ENCODE peak calls at places on chromosome 22, in seven cellular contexts. One of them, this sample, is unnamed.
A peak's percentile ranks its signal among the peaks of the same experiment; 100 is the strongest.

GRCh38 chr22:47328550-47329243 is 566.2 kb downstream of the TBC1D22A start:
- DNase-seq in T-cell: no peak
- DNase-seq in germinal center: no peak
- DNase-seq in SK-N-SH: peak; percentile 34
- DNase-seq in cardiac muscle cell: peak; percentile 93
- DNase-seq in endothelial cell: no peak
- DNase-seq in GM23248: peak; percentile 91
- DNase-seq in this sample: no peak

GRCh38 chr22:40418366-40419201 is 48.2 kb downstream of the SGSM3 start:
- DNase-seq in T-cell: no peak
- DNase-seq in GM23248: no peak
- DNase-seq in germinal center: peak; percentile 80
- DNase-seq in endothelial cell: no peak
- DNase-seq in cardiac muscle cell: no peak
- DNase-seq in SK-N-SH: no peak
- DNase-seq in this sample: no peak

GRCh38 chr22:50118557-50119168 is 28.9 kb downstream of the MOV10L1 start:
- DNase-seq in endothelial cell: no peak
- DNase-seq in T-cell: no peak
- DNase-seq in germinal center: no peak
- DNase-seq in SK-N-SH: no peak
- DNase-seq in GM23248: peak; percentile 67
- DNase-seq in cardiac muscle cell: peak; percentile 99
- DNase-seq in this sample: no peak

GRCh38 chr22:50102946-50103345 is 13.1 kb downstream of the MOV10L1 start:
- DNase-seq in cardiac muscle cell: no peak
- DNase-seq in endothelial cell: no peak
- DNase-seq in GM23248: peak; percentile 28
- DNase-seq in germinal center: peak; percentile 47
- DNase-seq in SK-N-SH: no peak
- DNase-seq in T-cell: no peak
- DNase-seq in this sample: peak; percentile 17

GRCh38 chr22:43272301-43272700 is 70.9 kb downstream of the SCUBE1 start:
- DNase-seq in endothelial cell: no peak
- DNase-seq in SK-N-SH: no peak
- DNase-seq in cardiac muscle cell: peak; percentile 21
- DNase-seq in germinal center: no peak
- DNase-seq in T-cell: no peak
- DNase-seq in GM23248: no peak
- DNase-seq in this sample: no peak

GRCh38 chr22:20624161-20624616 is 116.8 kb downstream of the MED15 start:
- DNase-seq in cardiac muscle cell: peak; percentile 6
- DNase-seq in GM23248: peak; percentile 50
- DNase-seq in SK-N-SH: no peak
- DNase-seq in endothelial cell: no peak
- DNase-seq in T-cell: no peak
- DNase-seq in germinal center: no peak
- DNase-seq in this sample: no peak

GRCh38 chr22:46111645-46112306 is 38.5 kb upstream of the PPARA start:
- DNase-seq in germinal center: no peak
- DNase-seq in GM23248: peak; percentile 59
- DNase-seq in cardiac muscle cell: no peak
- DNase-seq in endothelial cell: no peak
- DNase-seq in SK-N-SH: no peak
- DNase-seq in T-cell: no peak
- DNase-seq in this sample: no peak

GRCh38 chr22:24427500-24428164 is at the start of gene ADORA2A:
- DNase-seq in GM23248: no peak
- DNase-seq in T-cell: peak; percentile 86
- DNase-seq in germinal center: peak; percentile 84
- DNase-seq in endothelial cell: no peak
- DNase-seq in cardiac muscle cell: no peak
- DNase-seq in SK-N-SH: peak; percentile 39
- DNase-seq in this sample: peak; percentile 69

GRCh38 chr22:39244073-39244495 is 698 bp downstream of the PDGFB start:
- DNase-seq in GM23248: peak; percentile 24
- DNase-seq in endothelial cell: no peak
- DNase-seq in germinal center: no peak
- DNase-seq in SK-N-SH: no peak
- DNase-seq in cardiac muscle cell: no peak
- DNase-seq in T-cell: peak; percentile 23
- DNase-seq in this sample: no peak

GRCh38 chr22:38069372-38070249 is 12.4 kb downstream of the PICK1 start:
- DNase-seq in cardiac muscle cell: peak; percentile 58
- DNase-seq in endothelial cell: no peak
- DNase-seq in T-cell: no peak
- DNase-seq in germinal center: no peak
- DNase-seq in SK-N-SH: peak; percentile 55
- DNase-seq in GM23248: peak; percentile 21
- DNase-seq in this sample: no peak

GRCh38 chr22:37454857-37455686 is 27.8 kb upstream of the ELFN2 start:
- DNase-seq in germinal center: no peak
- DNase-seq in GM23248: peak; percentile 89
- DNase-seq in endothelial cell: no peak
- DNase-seq in cardiac muscle cell: peak; percentile 91
- DNase-seq in SK-N-SH: no peak
- DNase-seq in T-cell: no peak
- DNase-seq in this sample: no peak

This sample was measured in immature natural killer cell.